ENCODE peak calls at places on chromosomes 2 and 18, in eight cellular contexts. X is MCF 10A; K is activated CD8-positive, alpha-beta memory T cell treated with anti-CD3 and anti-CD28 coated beads for 48 hours; N is T-cell; C is H9; F is AG10803; M is brain microvascular endothelial cell; T is NCI-H1417. D is an unnamed sample.

GRCh38 chr2:26103752-26104151 is 69.1 kb upstream of the GAREM2 start:
- DNase-seq in M (no peak), C (no peak), X (no peak), T (no peak), K (no peak), F (no peak), N (no peak), D (no peak)

GRCh38 chr2:135839713-135840112 is 2.7 kb upstream of the LCT start:
- DNase-seq in K (no peak), X (no peak), M (peak; percentile 63), T (no peak), C (no peak), N (no peak), F (peak; percentile 95), D (no peak)

GRCh38 chr2:99404800-99405669 is 67.8 kb downstream of the EIF5B start:
- DNase-seq in F (no peak), X (no peak), C (no peak), T (no peak), N (no peak), M (no peak), K (no peak), D (no peak)

GRCh38 chr18:51013259-51013658 is 16.8 kb upstream of the SMAD4 start:
- DNase-seq in X (no peak), K (no peak), T (no peak), C (no peak), N (no peak), M (no peak), F (no peak), D (no peak)

GRCh38 chr2:33645861-33646260 is 46.8 kb upstream of the FAM98A start:
- DNase-seq in C (no peak), T (no peak), K (no peak), M (peak; percentile 23), N (no peak), X (no peak), F (peak; percentile 6), D (no peak)

GRCh38 chr2:202960524-202960923 is 48.4 kb downstream of the CARF start:
- DNase-seq in K (no peak), N (no peak), C (no peak), T (no peak), F (no peak), X (no peak), M (no peak), D (no peak)

GRCh38 chr2:109615637-109616144 is 1.5 kb downstream of the SOWAHC start:
- DNase-seq in T (no peak), C (peak; percentile 53), M (no peak), K (no peak), X (peak; percentile 72), F (no peak), N (no peak), D (no peak)

GRCh38 chr2:215729985-215730620 is 283.2 kb downstream of the MREG start:
- DNase-seq in K (no peak), X (no peak), M (no peak), C (no peak), T (no peak), F (no peak), N (no peak), D (no peak)

GRCh38 chr2:197877038-197877437 is 72.6 kb downstream of the PLCL1 start:
- DNase-seq in F (no peak), K (no peak), M (no peak), C (no peak), T (no peak), N (no peak), X (no peak), D (no peak)

GRCh38 chr18:48771641-48772380 is 179.0 kb downstream of the SMAD7 start:
- DNase-seq in M (no peak), X (no peak), C (no peak), K (no peak), F (no peak), T (no peak), N (no peak), D (no peak)

D was measured in CD8-positive, alpha-beta T cell.